ENCODE peak calls at places on chromosome 20, in four cellular contexts. W is fibroblast of lung, T is HCT116, H is GM23248. Z is an unnamed sample.

GRCh38 chr20:57380081-57380750 is 11.0 kb upstream of the RBM38 start:
- DNase-seq in H (no peak), W (no peak), T (no peak), Z (no peak)

GRCh38 chr20:61520076-61520639 is 268.1 kb downstream of the CDH4 start:
- DNase-seq in T (no peak), H (no peak), W (no peak), Z (no peak)

GRCh38 chr20:10927936-10928860 is 254.4 kb upstream of the JAG1 start:
- DNase-seq in W (no peak), T (no peak), H (peak; percentile 10), Z (no peak)

GRCh38 chr20:50270569-50270968 is 79.9 kb downstream of the CEBPB start:
- DNase-seq in H (no peak), T (no peak), W (no peak), Z (no peak)

GRCh38 chr20:8909596-8909995 is 159.3 kb upstream of the PLCB4 start:
- DNase-seq in H (peak; percentile 44), T (no peak), W (no peak), Z (no peak)

GRCh38 chr20:49122920-49123319 is 65.2 kb downstream of the STAU1 start:
- DNase-seq in W (no peak), H (no peak), T (no peak), Z (no peak)

GRCh38 chr20:62946918-62947317 is 5.6 kb upstream of the SLC17A9 start:
- DNase-seq in T (no peak), H (no peak), W (no peak), Z (no peak)

GRCh38 chr20:48583171-48583570 is 244.6 kb downstream of the PREX1 start:
- DNase-seq in W (no peak), T (no peak), H (no peak), Z (no peak)

GRCh38 chr20:8903655-8904605 is 165.0 kb upstream of the PLCB4 start:
- DNase-seq in W (no peak), T (no peak), H (peak; percentile 39), Z (no peak)

GRCh38 chr20:53447271-53447670 is 146.4 kb downstream of the ZNF217 start:
- DNase-seq in T (no peak), W (no peak), H (no peak), Z (no peak)

DNA sequence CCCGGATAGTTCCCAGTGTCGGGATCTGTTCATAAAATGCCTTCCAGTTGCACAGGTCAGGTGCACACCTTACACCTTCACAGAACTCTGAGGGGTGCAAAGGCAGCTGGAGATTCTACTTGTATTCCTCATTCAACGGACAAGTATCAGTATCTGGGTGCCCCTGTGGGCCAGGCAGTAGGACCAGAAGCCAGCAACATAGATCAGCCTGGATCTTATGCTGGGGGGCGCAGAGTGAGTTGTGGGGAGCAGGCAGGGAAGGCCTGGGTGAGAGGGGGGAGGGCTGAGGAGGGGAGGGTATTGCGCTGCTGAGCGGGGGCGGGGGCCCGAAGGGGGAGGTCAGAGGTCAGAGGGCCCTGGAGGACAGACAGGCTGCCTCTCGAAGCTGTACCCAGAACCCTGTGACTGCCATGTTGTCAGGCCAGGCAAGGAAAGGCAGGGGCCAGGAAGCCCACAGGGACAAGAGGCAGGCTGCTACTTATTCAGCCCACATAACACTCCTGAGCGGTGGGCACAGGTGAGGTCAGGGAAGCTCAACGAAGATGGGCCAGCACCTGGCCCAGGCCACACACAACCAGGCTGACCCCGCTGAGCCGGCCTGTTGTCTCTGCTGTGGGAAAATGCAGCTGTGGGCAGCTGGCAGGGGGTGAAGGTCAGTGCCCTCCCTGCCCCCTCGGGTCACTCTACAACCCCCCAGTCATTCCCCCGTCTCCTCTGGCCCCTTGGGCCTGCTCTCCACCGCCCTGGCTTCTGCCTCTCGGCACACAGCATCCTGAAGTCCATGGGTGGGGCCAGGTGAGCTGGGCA is 1.1 kb downstream of the OPRL1 start:
- DNase-seq in H (no peak), W (no peak), T (no peak), Z (no peak)
- H2AFZ ChIP-seq in H (no peak overlapping the region), W (no peak overlapping the region), T (no peak overlapping the region), Z (peak overlapping the region; percentile 95)

DNA sequence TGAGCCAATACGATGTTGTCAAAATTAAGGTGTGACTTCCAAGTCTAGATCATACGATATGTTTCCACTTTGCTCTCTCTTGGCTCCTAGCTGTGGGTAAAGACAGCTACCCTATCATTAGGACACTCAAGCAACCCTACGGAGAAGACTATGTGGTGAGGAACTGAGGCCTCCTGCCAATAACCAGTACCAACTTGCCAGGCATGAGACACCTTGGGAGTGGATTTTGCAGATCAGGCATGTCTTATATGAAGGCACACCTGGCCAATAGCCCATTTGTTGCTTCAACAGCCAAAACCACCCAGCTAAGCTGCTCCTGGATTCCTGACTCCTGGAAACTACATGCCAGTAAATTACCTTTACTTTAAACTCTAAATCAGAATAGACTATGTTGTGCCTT is 863.4 kb downstream of the DHX35 start:
- DNase-seq in H (no peak), W (no peak), T (no peak), Z (no peak)
- H3K4me2 ChIP-seq in H (peak overlapping the region; percentile 14), W (no peak overlapping the region), T (no peak overlapping the region), Z (no peak overlapping the region)

GRCh38 chr20:20518263-20518662 is 150.4 kb downstream of the INSM1 start:
- DNase-seq in H (no peak), T (no peak), W (no peak), Z (no peak)

GRCh38 chr20:20517296-20517695 is 149.4 kb downstream of the INSM1 start:
- DNase-seq in T (no peak), W (no peak), H (no peak), Z (no peak)

GRCh38 chr20:20521736-20522135 is 153.8 kb downstream of the INSM1 start:
- DNase-seq in H (no peak), T (no peak), W (no peak), Z (no peak)

GRCh38 chr20:20519269-20519668 is 151.4 kb downstream of the INSM1 start:
- DNase-seq in T (no peak), W (no peak), H (no peak), Z (no peak)

GRCh38 chr20:20520776-20521175 is 152.9 kb downstream of the INSM1 start:
- DNase-seq in T (no peak), W (peak; percentile 12), H (peak; percentile 83), Z (no peak)
- H2AFZ ChIP-seq in T (no peak overlapping the region), W (no peak overlapping the region), H (no peak overlapping the region), Z (no peak overlapping the region)

GRCh38 chr20:34578040-34578439 is 19.5 kb downstream of the MAP1LC3A start:
- DNase-seq in T (no peak), W (peak; percentile 21), H (peak; percentile 39), Z (no peak)

GRCh38 chr20:34579191-34579661 is 20.7 kb downstream of the MAP1LC3A start:
- DNase-seq in H (peak; percentile 95), T (peak; percentile 28), W (peak; percentile 80), Z (no peak)

GRCh38 chr20:34579936-34580587 is 21.5 kb downstream of the MAP1LC3A start:
- DNase-seq in W (no peak), T (no peak), H (peak; percentile 50), Z (no peak)

GRCh38 chr20:34580588-34580940 is 22.0 kb downstream of the MAP1LC3A start:
- DNase-seq in H (no peak), T (no peak), W (no peak), Z (no peak)

DNA sequence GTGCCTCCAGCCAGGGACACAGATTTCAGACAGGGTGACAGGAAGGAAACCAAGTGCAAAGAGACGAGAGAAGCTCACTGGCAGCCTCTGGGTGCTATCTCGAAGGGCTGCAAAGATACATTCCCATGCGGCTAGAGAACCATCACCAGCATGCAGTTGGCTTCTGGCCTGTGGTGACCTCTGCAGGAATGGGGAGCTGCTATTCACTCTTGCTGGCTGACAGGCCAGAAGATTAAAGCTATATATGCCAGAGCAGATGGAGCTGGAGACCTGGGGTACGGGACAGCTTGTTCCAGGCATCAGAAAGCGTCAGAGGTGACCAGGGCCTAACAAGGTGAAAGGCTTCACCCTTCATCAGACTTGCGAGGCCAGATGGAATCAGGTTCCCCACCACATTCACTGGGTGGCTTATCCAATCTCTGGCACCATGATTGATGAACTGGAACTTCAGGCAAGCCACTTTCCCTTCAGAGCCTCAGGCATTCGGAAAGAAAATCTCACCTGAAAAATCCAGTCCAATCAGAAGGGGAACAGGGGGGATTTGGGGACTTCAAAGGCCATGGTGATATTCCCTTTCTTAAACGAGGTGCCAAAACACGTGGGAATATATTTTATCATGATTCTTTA is 20.1 kb downstream of the MAP1LC3A start:
- DNase-seq in W (no peak), T (no peak), H (no peak), Z (no peak)
- H3K4me2 ChIP-seq in W (no peak overlapping the region), T (no peak overlapping the region), H (no peak overlapping the region), Z (no peak overlapping the region)

GRCh38 chr20:19781235-19781634 is 23.2 kb downstream of the RIN2 start:
- DNase-seq in T (no peak), W (no peak), H (no peak), Z (no peak)
- H2AFZ ChIP-seq in T (no peak overlapping the region), W (no peak overlapping the region), H (no peak overlapping the region), Z (no peak overlapping the region)

GRCh38 chr20:22717466-22717865 is 133.1 kb upstream of the FOXA2 start:
- DNase-seq in T (no peak), W (peak; percentile 24), H (no peak), Z (no peak)
- H3K4me2 ChIP-seq in T (peak overlapping the region; percentile 45), W (no peak overlapping the region), H (no peak overlapping the region), Z (no peak overlapping the region)

GRCh38 chr20:32995802-32996201 is 8.4 kb downstream of the SUN5 start:
- DNase-seq in T (no peak), H (no peak), W (no peak), Z (no peak)
- H2AFZ ChIP-seq in T (no peak overlapping the region), H (no peak overlapping the region), W (no peak overlapping the region), Z (no peak overlapping the region)

GRCh38 chr20:4815618-4816017 is 93.9 kb downstream of the PRND start:
- DNase-seq in H (no peak), T (no peak), W (no peak), Z (no peak)

GRCh38 chr20:4817230-4817671 is 95.5 kb downstream of the PRND start:
- DNase-seq in W (peak; percentile 6), T (no peak), H (peak; percentile 59), Z (no peak)

GRCh38 chr20:4820833-4821518 is 99.3 kb downstream of the PRND start:
- DNase-seq in W (peak; percentile 48), H (peak; percentile 97), T (no peak), Z (no peak)

GRCh38 chr20:4819901-4820300 is 98.2 kb downstream of the PRND start:
- DNase-seq in T (no peak), H (no peak), W (no peak), Z (no peak)

GRCh38 chr20:4821590-4821989 is 99.9 kb downstream of the PRND start:
- DNase-seq in T (no peak), H (no peak), W (no peak), Z (no peak)
- H3K4me2 ChIP-seq in T (no peak overlapping the region), H (no peak overlapping the region), W (no peak overlapping the region), Z (peak overlapping the region; percentile 89)

GRCh38 chr20:6533321-6533720 is 234.2 kb upstream of the BMP2 start:
- DNase-seq in T (no peak), W (peak; percentile 92), H (peak; percentile 14), Z (no peak)

GRCh38 chr20:6530254-6530653 is 237.2 kb upstream of the BMP2 start:
- DNase-seq in H (no peak), W (peak; percentile 45), T (no peak), Z (no peak)

GRCh38 chr20:6530916-6531315 is 236.6 kb upstream of the BMP2 start:
- DNase-seq in T (no peak), H (no peak), W (no peak), Z (no peak)

GRCh38 chr20:6533828-6534388 is 233.6 kb upstream of the BMP2 start:
- DNase-seq in H (peak; percentile 73), T (no peak), W (peak; percentile 91), Z (no peak)
- H2AFZ ChIP-seq in H (peak overlapping the region; percentile 0), T (no peak overlapping the region), W (peak overlapping the region; percentile 77), Z (peak overlapping the region; percentile 5)

Z was measured in neuronal stem cell.